ENCODE peak calls at places on chromosomes 2 and 18, in eight cellular contexts. O, S, F, U, B, M, D and R are unnamed samples.

GRCh38 chr2:219912530-219912929 is 285.1 kb downstream of the SLC4A3 start:
- DNase-seq in O (no peak), S (no peak), F (no peak), U (no peak), B (peak), M (peak), D (no peak), R (no peak)

GRCh38 chr18:32019251-32019943 is 772 bp downstream of the RNF125 start:
- DNase-seq in O (peak), S (no peak), F (peak), U (peak), B (peak), M (peak), D (peak), R (peak)

GRCh38 chr2:27280826-27281225 is 1.4 kb upstream of the TRIM54 start:
- DNase-seq in O (no peak), S (no peak), F (no peak), U (no peak), B (no peak), M (no peak), D (no peak), R (no peak)

GRCh38 chr2:147026664-147027278 is 818.1 kb upstream of the ACVR2A start:
- DNase-seq in O (no peak), S (no peak), F (no peak), U (no peak), B (no peak), M (no peak), D (no peak), R (no peak)

GRCh38 chr2:237877576-237878307 is 18.3 kb downstream of the RAMP1 start:
- DNase-seq in O (no peak), S (no peak), F (peak), U (no peak), B (no peak), M (no peak), D (no peak), R (no peak)

GRCh38 chr2:202718614-202719013 is 83.8 kb downstream of the FAM117B start:
- DNase-seq in O (no peak), S (no peak), F (no peak), U (no peak), B (peak), M (peak), D (no peak), R (no peak)

GRCh38 chr18:63888473-63889190 is 1.1 kb downstream of the SERPINB2 start:
- DNase-seq in O (no peak), S (no peak), F (no peak), U (no peak), B (peak), M (peak), D (no peak), R (no peak)

GRCh38 chr2:10165816-10166488 is 43.4 kb downstream of the RRM2 start:
- DNase-seq in O (no peak), S (no peak), F (no peak), U (no peak), B (no peak), M (no peak), D (no peak), R (no peak)

GRCh38 chr18:36419188-36419912 is 121.8 kb downstream of the FHOD3 start:
- DNase-seq in O (no peak), S (no peak), F (no peak), U (no peak), B (no peak), M (no peak), D (no peak), R (no peak)

GRCh38 chr2:98771771-98772521 is 41.0 kb upstream of the MGAT4A start:
- DNase-seq in O (no peak), S (no peak), F (no peak), U (peak), B (no peak), M (no peak), D (no peak), R (peak)

GRCh38 chr2:128317186-128317897 is 1.3 kb downstream of the HS6ST1 start:
- DNase-seq in O (peak), S (no peak), F (peak), U (peak), B (no peak), M (peak), D (peak), R (peak)

GRCh38 chr2:85681354-85681728 is 12.8 kb upstream of the GNLY start:
- DNase-seq in O (no peak), S (no peak), F (peak), U (no peak), B (no peak), M (no peak), D (no peak), R (no peak)

GRCh38 chr18:34809697-34810096 is 99.6 kb downstream of the DTNA start:
- DNase-seq in O (no peak), S (no peak), F (peak), U (peak), B (peak), M (peak), D (peak), R (no peak)